ENCODE peak calls at places on chromosomes 12 and 14, in four cellular contexts. One of them, this sample, is unnamed.

GRCh38 chr14:36807727-36808126 is 146.1 kb downstream of the PAX9 start:
- DNase-seq in Panc1: no peak
- DNase-seq in GM23248: no peak
- DNase-seq in body of pancreas: no peak
- DNase-seq in this sample: no peak

GRCh38 chr14:68899033-68899603 is 80.0 kb downstream of the ACTN1 start:
- DNase-seq in Panc1: no peak
- DNase-seq in GM23248: no peak
- DNase-seq in body of pancreas: no peak
- DNase-seq in this sample: no peak

GRCh38 chr12:126681676-126682075 is 1585.3 kb upstream of the TMEM132C start:
- DNase-seq in Panc1: no peak
- DNase-seq in GM23248: no peak
- DNase-seq in body of pancreas: no peak
- DNase-seq in this sample: no peak

GRCh38 chr12:64544796-64545382 is 65.4 kb upstream of the RASSF3 start:
- DNase-seq in Panc1: no peak
- DNase-seq in GM23248: no peak
- DNase-seq in body of pancreas: no peak
- DNase-seq in this sample: no peak

GRCh38 chr12:64480148-64480547 is 28.2 kb downstream of the TBK1 start:
- DNase-seq in Panc1: no peak
- DNase-seq in GM23248: peak
- DNase-seq in body of pancreas: no peak
- DNase-seq in this sample: no peak

GRCh38 chr12:26791328-26791791 is 41.6 kb downstream of the ITPR2 start:
- DNase-seq in Panc1: no peak
- DNase-seq in GM23248: peak
- DNase-seq in body of pancreas: no peak
- DNase-seq in this sample: no peak

GRCh38 chr12:124519741-124520140 is 47.7 kb downstream of the NCOR2 start:
- DNase-seq in Panc1: no peak
- DNase-seq in GM23248: no peak
- DNase-seq in body of pancreas: no peak
- DNase-seq in this sample: no peak

GRCh38 chr14:92670967-92671366 is 77.5 kb downstream of the LGMN start:
- DNase-seq in Panc1: no peak
- DNase-seq in GM23248: peak
- DNase-seq in body of pancreas: no peak
- DNase-seq in this sample: no peak

GRCh38 chr14:81819910-81820309 is 286.3 kb upstream of the SEL1L start:
- DNase-seq in Panc1: no peak
- DNase-seq in GM23248: no peak
- DNase-seq in body of pancreas: no peak
- DNase-seq in this sample: no peak

GRCh38 chr12:74415633-74416032 is 122.0 kb upstream of the ATXN7L3B start:
- DNase-seq in Panc1: no peak
- DNase-seq in GM23248: peak
- DNase-seq in body of pancreas: peak
- DNase-seq in this sample: no peak

GRCh38 chr12:92146497-92146828 is 817 bp upstream of the BTG1 start:
- DNase-seq in Panc1: no peak
- DNase-seq in GM23248: no peak
- DNase-seq in body of pancreas: no peak
- DNase-seq in this sample: no peak

GRCh38 chr12:40224439-40225291 is at the start of gene LRRK2:
- DNase-seq in Panc1: no peak
- DNase-seq in GM23248: peak
- DNase-seq in body of pancreas: peak
- DNase-seq in this sample: peak

GRCh38 chr12:13436182-13436581 is 239.7 kb downstream of the EMP1 start:
- DNase-seq in Panc1: no peak
- DNase-seq in GM23248: no peak
- DNase-seq in body of pancreas: no peak
- DNase-seq in this sample: no peak

GRCh38 chr12:15701212-15701611 is 88.0 kb downstream of the EPS8 start:
- DNase-seq in Panc1: no peak
- DNase-seq in GM23248: peak
- DNase-seq in body of pancreas: no peak
- DNase-seq in this sample: peak

GRCh38 chr12:131897276-131897675 is 2.9 kb downstream of the ULK1 start:
- DNase-seq in Panc1: no peak
- DNase-seq in GM23248: no peak
- DNase-seq in body of pancreas: no peak
- DNase-seq in this sample: no peak

GRCh38 chr14:58138065-58138718 is 13.8 kb downstream of the ARMH4 start:
- DNase-seq in Panc1: no peak
- DNase-seq in GM23248: no peak
- DNase-seq in body of pancreas: no peak
- DNase-seq in this sample: no peak

GRCh38 chr14:38044710-38045109 is 163.0 kb upstream of the SSTR1 start:
- DNase-seq in Panc1: no peak
- DNase-seq in GM23248: no peak
- DNase-seq in body of pancreas: no peak
- DNase-seq in this sample: no peak

GRCh38 chr12:19088576-19088975 is 41.0 kb upstream of the PLEKHA5 start:
- DNase-seq in Panc1: no peak
- DNase-seq in GM23248: no peak
- DNase-seq in body of pancreas: no peak
- DNase-seq in this sample: no peak

GRCh38 chr14:68346540-68347232 is 446.2 kb downstream of the ZFP36L1 start:
- DNase-seq in Panc1: no peak
- DNase-seq in GM23248: no peak
- DNase-seq in body of pancreas: no peak
- DNase-seq in this sample: no peak

GRCh38 chr12:109612975-109613502 is 39.4 kb downstream of the MVK start:
- DNase-seq in Panc1: no peak
- DNase-seq in GM23248: peak
- DNase-seq in body of pancreas: no peak
- DNase-seq in this sample: no peak

GRCh38 chr12:130667421-130667960 is 48.6 kb downstream of the RIMBP2 start:
- DNase-seq in Panc1: no peak
- DNase-seq in GM23248: no peak
- DNase-seq in body of pancreas: no peak
- DNase-seq in this sample: no peak

GRCh38 chr12:102962986-102963385 is 5.5 kb downstream of the ASCL1 start:
- DNase-seq in Panc1: no peak
- DNase-seq in GM23248: no peak
- DNase-seq in body of pancreas: no peak
- DNase-seq in this sample: no peak

GRCh38 chr14:46487582-46488350 is 163.8 kb downstream of the RPL10L start:
- DNase-seq in Panc1: no peak
- DNase-seq in GM23248: no peak
- DNase-seq in body of pancreas: no peak
- DNase-seq in this sample: no peak

GRCh38 chr12:84920331-84920730 is 7.7 kb upstream of the SLC6A15 start:
- DNase-seq in Panc1: no peak
- DNase-seq in GM23248: peak
- DNase-seq in body of pancreas: no peak
- DNase-seq in this sample: no peak

GRCh38 chr12:47818701-47819543 is 781 bp downstream of the HDAC7 start:
- DNase-seq in Panc1: no peak
- DNase-seq in GM23248: peak
- DNase-seq in body of pancreas: peak
- DNase-seq in this sample: no peak

GRCh38 chr12:50224026-50224692 is 57.0 kb upstream of the CERS5 start:
- DNase-seq in Panc1: peak
- DNase-seq in GM23248: peak
- DNase-seq in body of pancreas: peak
- DNase-seq in this sample: no peak

GRCh38 chr12:115404761-115405470 is 720.9 kb upstream of the TBX3 start:
- DNase-seq in Panc1: no peak
- DNase-seq in GM23248: peak
- DNase-seq in body of pancreas: no peak
- DNase-seq in this sample: peak

GRCh38 chr12:89412665-89413064 is 60.4 kb upstream of the DUSP6 start:
- DNase-seq in Panc1: no peak
- DNase-seq in GM23248: no peak
- DNase-seq in body of pancreas: no peak
- DNase-seq in this sample: no peak

GRCh38 chr12:119410396-119410795 is 75.9 kb downstream of the CCDC60 start:
- DNase-seq in Panc1: no peak
- DNase-seq in GM23248: no peak
- DNase-seq in body of pancreas: no peak
- DNase-seq in this sample: no peak

GRCh38 chr12:95225645-95226212 is 8.1 kb downstream of the VEZT start:
- DNase-seq in Panc1: no peak
- DNase-seq in GM23248: no peak
- DNase-seq in body of pancreas: no peak
- DNase-seq in this sample: no peak

GRCh38 chr12:2289525-2289924 is 236.7 kb downstream of the CACNA1C start:
- DNase-seq in Panc1: no peak
- DNase-seq in GM23248: no peak
- DNase-seq in body of pancreas: no peak
- DNase-seq in this sample: no peak

GRCh38 chr12:9378430-9378835 is 170.2 kb upstream of the PZP start:
- DNase-seq in Panc1: no peak
- DNase-seq in GM23248: no peak
- DNase-seq in body of pancreas: no peak
- DNase-seq in this sample: no peak

GRCh38 chr12:44750468-44750867 is 125.6 kb downstream of the NELL2 start:
- DNase-seq in Panc1: no peak
- DNase-seq in GM23248: no peak
- DNase-seq in body of pancreas: peak
- DNase-seq in this sample: no peak

GRCh38 chr14:75457648-75458165 is 29.9 kb downstream of the JDP2 start:
- DNase-seq in Panc1: no peak
- DNase-seq in GM23248: no peak
- DNase-seq in body of pancreas: no peak
- DNase-seq in this sample: no peak

GRCh38 chr12:56206373-56207166 is 15.2 kb downstream of the RNF41 start:
- DNase-seq in Panc1: no peak
- DNase-seq in GM23248: peak
- DNase-seq in body of pancreas: peak
- DNase-seq in this sample: no peak

GRCh38 chr12:53961025-53961761 is 6.5 kb downstream of the HOXC12 start:
- DNase-seq in Panc1: no peak
- DNase-seq in GM23248: no peak
- DNase-seq in body of pancreas: no peak
- DNase-seq in this sample: no peak

GRCh38 chr12:53956914-53957536 is 2.3 kb downstream of the HOXC12 start:
- DNase-seq in Panc1: no peak
- DNase-seq in GM23248: no peak
- DNase-seq in body of pancreas: no peak
- DNase-seq in this sample: no peak

GRCh38 chr12:53960187-53961024 is 5.7 kb downstream of the HOXC12 start:
- DNase-seq in Panc1: no peak
- DNase-seq in GM23248: no peak
- DNase-seq in body of pancreas: no peak
- DNase-seq in this sample: no peak

GRCh38 chr12:53958128-53958527 is 3.4 kb downstream of the HOXC12 start:
- DNase-seq in Panc1: no peak
- DNase-seq in GM23248: no peak
- DNase-seq in body of pancreas: no peak
- DNase-seq in this sample: no peak

GRCh38 chr12:53959314-53959713 is 4.6 kb downstream of the HOXC12 start:
- DNase-seq in Panc1: no peak
- DNase-seq in GM23248: no peak
- DNase-seq in body of pancreas: no peak
- DNase-seq in this sample: no peak
- H3K4me3 ChIP-seq in Panc1: no peak
- H3K4me3 ChIP-seq in GM23248: no peak
- H3K4me3 ChIP-seq in body of pancreas: no peak
- H3K4me3 ChIP-seq in this sample: no peak

DNA sequence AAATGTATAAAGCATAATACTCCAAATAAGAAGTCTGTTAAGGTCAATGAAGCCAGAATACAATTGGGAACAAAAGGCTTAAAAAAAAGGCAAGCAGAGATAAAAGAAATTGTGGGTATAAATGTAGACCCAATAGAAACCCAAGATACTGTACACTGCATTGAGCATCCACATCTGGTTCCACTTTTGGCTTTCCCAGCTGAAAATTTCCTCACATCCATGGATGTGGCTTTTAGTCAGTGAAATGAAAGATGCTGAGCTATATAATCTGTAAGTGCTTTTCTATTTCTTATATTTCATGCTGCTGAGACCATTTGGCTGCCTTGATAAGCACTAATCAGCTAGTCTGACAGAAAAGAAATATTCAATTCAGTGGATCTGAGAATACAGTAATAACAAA is 83.5 kb downstream of the PTPRR start:
- DNase-seq in Panc1: no peak
- DNase-seq in GM23248: peak
- DNase-seq in body of pancreas: no peak
- DNase-seq in this sample: no peak
- H3K4me3 ChIP-seq in Panc1: no peak
- H3K4me3 ChIP-seq in GM23248: no peak
- H3K4me3 ChIP-seq in body of pancreas: no peak
- H3K4me3 ChIP-seq in this sample: no peak

DNA sequence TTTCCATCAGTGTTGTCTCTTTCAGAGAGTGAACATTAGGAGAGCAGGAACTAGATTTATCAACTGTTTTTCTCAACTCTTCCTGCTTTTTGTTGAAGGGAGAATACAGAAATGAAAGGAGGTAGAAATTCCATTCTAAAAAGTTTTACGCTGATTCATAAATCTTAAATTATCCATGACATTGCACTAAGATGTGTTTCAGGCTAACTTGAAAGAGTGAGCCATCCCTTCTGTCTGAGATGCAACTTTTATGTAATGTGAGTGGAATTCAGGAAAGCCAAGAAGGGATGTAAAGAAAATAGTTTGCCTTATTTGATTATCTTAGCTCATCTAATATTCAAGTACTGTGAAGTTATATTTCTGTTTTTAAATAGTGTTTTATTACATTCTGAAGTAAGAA is 349.5 kb upstream of the RGS6 start:
- DNase-seq in Panc1: no peak
- DNase-seq in GM23248: peak
- DNase-seq in body of pancreas: no peak
- DNase-seq in this sample: peak
- H3K4me3 ChIP-seq in Panc1: no peak
- H3K4me3 ChIP-seq in GM23248: peak
- H3K4me3 ChIP-seq in body of pancreas: no peak
- H3K4me3 ChIP-seq in this sample: no peak

GRCh38 chr12:112803620-112804279 is 12.2 kb downstream of the RPH3A start:
- DNase-seq in Panc1: no peak
- DNase-seq in GM23248: no peak
- DNase-seq in body of pancreas: no peak
- DNase-seq in this sample: no peak
- H3K4me3 ChIP-seq in Panc1: no peak
- H3K4me3 ChIP-seq in GM23248: no peak
- H3K4me3 ChIP-seq in body of pancreas: no peak
- H3K4me3 ChIP-seq in this sample: no peak

GRCh38 chr12:112124918-112125249 is 476 bp upstream of the TRAFD1 start:
- DNase-seq in Panc1: no peak
- DNase-seq in GM23248: no peak
- DNase-seq in body of pancreas: no peak
- DNase-seq in this sample: no peak
- H3K4me3 ChIP-seq in Panc1: peak
- H3K4me3 ChIP-seq in GM23248: peak
- H3K4me3 ChIP-seq in body of pancreas: no peak
- H3K4me3 ChIP-seq in this sample: no peak